ENCODE peak calls at places on chromosomes 4 and X, in ten cellular contexts. E, X, Z, S, R, D, Q, J, A and H are unnamed samples.

GRCh38 chr4:182799515-182800215 is 117.5 kb downstream of the DCTD start:
- DNase-seq in E (no peak), X (no peak), Z (no peak), S (no peak), R (no peak), D (no peak), Q (no peak), J (no peak), A (no peak), H (no peak)

GRCh38 chrX:68433155-68433980 is at the start of gene OPHN1:
- DNase-seq in E (no peak), X (peak; percentile 75), Z (peak; percentile 76), S (peak; percentile 83), R (no peak), D (no peak), Q (peak; percentile 67), J (peak; percentile 72), A (peak; percentile 80), H (peak; percentile 91)

GRCh38 chr4:25908491-25908901 is 5.5 kb upstream of the SMIM20 start:
- DNase-seq in E (no peak), X (peak; percentile 99), Z (no peak), S (peak; percentile 95), R (no peak), D (no peak), Q (no peak), J (no peak), A (no peak), H (no peak)

GRCh38 chrX:115584715-115585114 is 23.7 kb downstream of the PLS3 start:
- DNase-seq in E (no peak), X (peak; percentile 79), Z (no peak), S (peak; percentile 37), R (no peak), D (no peak), Q (no peak), J (no peak), A (no peak), H (no peak)

GRCh38 chrX:10017866-10018265 is 50.7 kb downstream of the CLDN34 start:
- DNase-seq in E (no peak), X (peak; percentile 68), Z (no peak), S (peak; percentile 71), R (no peak), D (no peak), Q (peak; percentile 58), J (no peak), A (no peak), H (no peak)

GRCh38 chr4:168524897-168525296 is 28.0 kb downstream of the PALLD start:
- DNase-seq in E (no peak), X (no peak), Z (no peak), S (no peak), R (no peak), D (no peak), Q (no peak), J (no peak), A (no peak), H (no peak)

GRCh38 chrX:129842510-129843208 is 1.0 kb downstream of the ZDHHC9 start:
- DNase-seq in E (no peak), X (peak; percentile 6), Z (no peak), S (peak; percentile 15), R (no peak), D (no peak), Q (peak; percentile 5), J (no peak), A (peak; percentile 62), H (peak; percentile 55)

GRCh38 chrX:102837843-102838242 is 99.2 kb upstream of the RAB40AL start:
- DNase-seq in E (no peak), X (no peak), Z (no peak), S (no peak), R (no peak), D (no peak), Q (no peak), J (no peak), A (no peak), H (no peak)

GRCh38 chr4:109816082-109816442 is 500 bp downstream of the GAR1 start:
- DNase-seq in E (no peak), X (no peak), Z (no peak), S (no peak), R (peak; percentile 15), D (no peak), Q (no peak), J (no peak), A (no peak), H (no peak)

GRCh38 chrX:34956915-34957314 is 14.3 kb downstream of the FAM47B start:
- DNase-seq in E (no peak), X (peak; percentile 59), Z (no peak), S (no peak), R (no peak), D (no peak), Q (no peak), J (no peak), A (no peak), H (no peak)

GRCh38 chr4:108427946-108428345 is 192.4 kb upstream of the RPL34 start:
- DNase-seq in E (no peak), X (peak; percentile 32), Z (no peak), S (no peak), R (no peak), D (no peak), Q (no peak), J (no peak), A (no peak), H (no peak)

GRCh38 chrX:39955621-39956020 is 142.1 kb downstream of the BCOR start:
- DNase-seq in E (no peak), X (no peak), Z (no peak), S (peak; percentile 12), R (no peak), D (no peak), Q (no peak), J (no peak), A (no peak), H (no peak)

GRCh38 chr4:5804656-5805055 is 88.2 kb downstream of the CRMP1 start:
- DNase-seq in E (no peak), X (no peak), Z (no peak), S (no peak), R (no peak), D (no peak), Q (no peak), J (peak; percentile 38), A (no peak), H (peak; percentile 5)

GRCh38 chr4:163892417-163892816 is 397.9 kb downstream of the TMA16 start:
- DNase-seq in E (no peak), X (no peak), Z (no peak), S (no peak), R (no peak), D (no peak), Q (no peak), J (no peak), A (no peak), H (no peak)

GRCh38 chr4:136650541-136651277 is 881.6 kb downstream of the PCDH18 start:
- DNase-seq in E (no peak), X (peak; percentile 63), Z (no peak), S (peak; percentile 58), R (no peak), D (no peak), Q (no peak), J (no peak), A (peak; percentile 62), H (no peak)

GRCh38 chr4:20422398-20422797 is 170.7 kb downstream of the SLIT2 start:
- DNase-seq in E (no peak), X (peak; percentile 48), Z (no peak), S (peak; percentile 50), R (peak; percentile 1), D (peak; percentile 13), Q (peak; percentile 63), J (peak; percentile 43), A (peak; percentile 43), H (no peak)

GRCh38 chrX:53435997-53436396 is 1.8 kb upstream of the HSD17B10 start:
- DNase-seq in E (peak; percentile 20), X (peak; percentile 52), Z (no peak), S (peak; percentile 49), R (peak; percentile 31), D (peak; percentile 52), Q (peak; percentile 67), J (peak; percentile 80), A (peak; percentile 51), H (peak; percentile 31)

GRCh38 chr4:67035986-67036385 is 509.3 kb downstream of the CENPC start:
- DNase-seq in E (no peak), X (peak; percentile 59), Z (no peak), S (no peak), R (no peak), D (no peak), Q (no peak), J (no peak), A (no peak), H (no peak)

GRCh38 chrX:153304988-153305736 is 16.4 kb downstream of the PNMA6F start:
- DNase-seq in E (no peak), X (no peak), Z (no peak), S (no peak), R (no peak), D (no peak), Q (no peak), J (no peak), A (no peak), H (no peak)

GRCh38 chr4:1900624-1901023 is 29.4 kb downstream of the NSD2 start:
- DNase-seq in E (no peak), X (no peak), Z (no peak), S (no peak), R (no peak), D (no peak), Q (no peak), J (no peak), A (no peak), H (no peak)

GRCh38 chrX:119622356-119623232 is 16.4 kb upstream of the NKRF start:
- DNase-seq in E (no peak), X (peak; percentile 87), Z (no peak), S (peak; percentile 55), R (no peak), D (no peak), Q (no peak), J (no peak), A (no peak), H (peak; percentile 68)

GRCh38 chr4:31290836-31291235 is 570.7 kb downstream of the PCDH7 start:
- DNase-seq in E (no peak), X (no peak), Z (no peak), S (no peak), R (no peak), D (no peak), Q (no peak), J (no peak), A (no peak), H (no peak)

GRCh38 chrX:118702741-118703140 is 24.7 kb upstream of the IL13RA1 start:
- DNase-seq in E (no peak), X (peak; percentile 76), Z (no peak), S (peak; percentile 59), R (no peak), D (no peak), Q (no peak), J (no peak), A (no peak), H (no peak)

GRCh38 chr4:68070302-68070701 is 59.4 kb downstream of the TMPRSS11F start:
- DNase-seq in E (no peak), X (no peak), Z (no peak), S (no peak), R (no peak), D (no peak), Q (no peak), J (no peak), A (no peak), H (no peak)

GRCh38 chr4:100022792-100023222 is 72.7 kb upstream of the H2AZ1 start:
- DNase-seq in E (no peak), X (no peak), Z (no peak), S (no peak), R (no peak), D (no peak), Q (peak; percentile 25), J (no peak), A (peak; percentile 57), H (no peak)

GRCh38 chr4:8133897-8134542 is 24.6 kb downstream of the ABLIM2 start:
- DNase-seq in E (no peak), X (no peak), Z (no peak), S (no peak), R (no peak), D (no peak), Q (no peak), J (no peak), A (no peak), H (no peak)

GRCh38 chr4:31467781-31468180 is 747.6 kb downstream of the PCDH7 start:
- DNase-seq in E (no peak), X (peak; percentile 2), Z (no peak), S (no peak), R (no peak), D (no peak), Q (no peak), J (no peak), A (no peak), H (no peak)

GRCh38 chr4:47837582-47838294 is at the start of gene CORIN:
- DNase-seq in E (no peak), X (no peak), Z (no peak), S (peak; percentile 11), R (no peak), D (no peak), Q (peak; percentile 39), J (peak; percentile 6), A (peak; percentile 74), H (peak; percentile 49)